ENCODE peak calls at places on chromosomes 3 and 15, in ten cellular contexts. A is body of pancreas, N is ovary, B is pancreas, O is OCI-LY7, W is H1, T is colonic mucosa, K is AG10803, J is dorsolateral prefrontal cortex, L is A549. G is an unnamed sample.

GRCh38 chr3:38117748-38118420 is 19.0 kb downstream of the ACAA1 start:
- DNase-seq in A (peak), N (peak), B (peak), O (peak), W (peak), T (peak), K (peak), J (peak), L (peak), G (peak)

GRCh38 chr3:189834462-189834861 is 203.3 kb downstream of the TP63 start:
- DNase-seq in A (no peak), N (no peak), B (no peak), O (no peak), W (no peak), T (no peak), K (no peak), J (no peak), L (no peak), G (no peak)

GRCh38 chr15:34059946-34060345 is 20.9 kb upstream of the AVEN start:
- DNase-seq in A (no peak), N (no peak), B (no peak), O (no peak), W (no peak), T (no peak), K (no peak), J (no peak), L (no peak), G (no peak)

GRCh38 chr3:72299321-72299802 is 514.4 kb upstream of the PROK2 start:
- DNase-seq in A (no peak), N (no peak), B (no peak), O (no peak), W (no peak), T (no peak), K (peak), J (no peak), L (no peak), G (no peak)

GRCh38 chr3:127786358-127787070 is 35.8 kb downstream of the MGLL start:
- DNase-seq in A (peak), N (peak), B (no peak), O (no peak), W (no peak), T (peak), K (peak), J (peak), L (no peak), G (peak)

GRCh38 chr3:48896991-48897390 is 1.7 kb downstream of the SLC25A20 start:
- DNase-seq in A (no peak), N (no peak), B (no peak), O (no peak), W (no peak), T (no peak), K (peak), J (no peak), L (no peak), G (no peak)

GRCh38 chr3:170222647-170223541 is 670 bp downstream of the PRKCI start:
- DNase-seq in A (peak), N (peak), B (no peak), O (peak), W (peak), T (peak), K (peak), J (no peak), L (peak), G (no peak)

GRCh38 chr3:56251343-56251945 is 216.8 kb downstream of the ERC2 start:
- DNase-seq in A (peak), N (peak), B (no peak), O (peak), W (no peak), T (peak), K (peak), J (no peak), L (peak), G (no peak)

GRCh38 chr3:29065211-29065785 is 215.6 kb upstream of the RBMS3 start:
- DNase-seq in A (peak), N (peak), B (peak), O (no peak), W (no peak), T (no peak), K (peak), J (peak), L (peak), G (peak)

GRCh38 chr3:110180733-110181132 is 843.4 kb upstream of the DPPA4 start:
- DNase-seq in A (peak), N (peak), B (no peak), O (no peak), W (no peak), T (no peak), K (peak), J (no peak), L (no peak), G (no peak)

GRCh38 chr3:44019736-44020135 is 221.9 kb upstream of the TOPAZ1 start:
- DNase-seq in A (no peak), N (no peak), B (no peak), O (no peak), W (no peak), T (no peak), K (no peak), J (no peak), L (no peak), G (no peak)

GRCh38 chr3:48222616-48223513 is at the start of gene CAMP:
- DNase-seq in A (peak), N (peak), B (peak), O (peak), W (no peak), T (peak), K (peak), J (no peak), L (peak), G (peak)

GRCh38 chr15:100891316-100892012 is 11.8 kb downstream of the ALDH1A3 start:
- DNase-seq in A (no peak), N (no peak), B (no peak), O (no peak), W (no peak), T (no peak), K (no peak), J (no peak), L (no peak), G (no peak)

GRCh38 chr3:158267015-158267414 is 157.1 kb downstream of the RSRC1 start:
- DNase-seq in A (no peak), N (no peak), B (no peak), O (peak), W (no peak), T (no peak), K (no peak), J (no peak), L (no peak), G (no peak)

GRCh38 chr3:49911611-49912010 is 7.9 kb upstream of the MST1R start:
- DNase-seq in A (no peak), N (no peak), B (no peak), O (no peak), W (no peak), T (no peak), K (no peak), J (no peak), L (no peak), G (no peak)

GRCh38 chr3:136818191-136818850 is 605 bp upstream of the SLC35G2 start:
- DNase-seq in A (peak), N (peak), B (peak), O (peak), W (peak), T (no peak), K (peak), J (no peak), L (peak), G (no peak)

GRCh38 chr3:172546105-172546504 is 22.9 kb upstream of the TNFSF10 start:
- DNase-seq in A (no peak), N (no peak), B (no peak), O (no peak), W (no peak), T (no peak), K (no peak), J (no peak), L (no peak), G (no peak)

GRCh38 chr15:72532991-72533601 is 59.0 kb downstream of the ARIH1 start:
- DNase-seq in A (peak), N (no peak), B (no peak), O (peak), W (no peak), T (no peak), K (no peak), J (no peak), L (peak), G (no peak)

GRCh38 chr3:172447611-172448579 is at the start of gene GHSR:
- DNase-seq in A (no peak), N (no peak), B (peak), O (no peak), W (no peak), T (no peak), K (no peak), J (no peak), L (no peak), G (no peak)

GRCh38 chr3:5576277-5577011 is 388.9 kb downstream of the EDEM1 start:
- DNase-seq in A (no peak), N (no peak), B (no peak), O (no peak), W (no peak), T (peak), K (no peak), J (no peak), L (no peak), G (peak)

GRCh38 chr15:93483923-93484322 is 394.9 kb upstream of the RGMA start:
- DNase-seq in A (peak), N (no peak), B (no peak), O (no peak), W (no peak), T (no peak), K (no peak), J (no peak), L (no peak), G (no peak)

GRCh38 chr15:38479286-38479685 is 25.4 kb downstream of the FAM98B start:
- DNase-seq in A (no peak), N (no peak), B (no peak), O (no peak), W (no peak), T (no peak), K (peak), J (no peak), L (no peak), G (no peak)

GRCh38 chr3:98532709-98533571 is 1.2 kb downstream of the GPR15 start:
- DNase-seq in A (no peak), N (no peak), B (no peak), O (peak), W (no peak), T (no peak), K (no peak), J (no peak), L (no peak), G (no peak)

GRCh38 chr15:53328341-53328740 is 431.1 kb downstream of the WDR72 start:
- DNase-seq in A (no peak), N (no peak), B (no peak), O (no peak), W (no peak), T (no peak), K (no peak), J (no peak), L (peak), G (no peak)

GRCh38 chr3:196634224-196634623 is 5.3 kb upstream of the NRROS start:
- DNase-seq in A (no peak), N (no peak), B (peak), O (peak), W (no peak), T (no peak), K (no peak), J (no peak), L (no peak), G (no peak)

DNA sequence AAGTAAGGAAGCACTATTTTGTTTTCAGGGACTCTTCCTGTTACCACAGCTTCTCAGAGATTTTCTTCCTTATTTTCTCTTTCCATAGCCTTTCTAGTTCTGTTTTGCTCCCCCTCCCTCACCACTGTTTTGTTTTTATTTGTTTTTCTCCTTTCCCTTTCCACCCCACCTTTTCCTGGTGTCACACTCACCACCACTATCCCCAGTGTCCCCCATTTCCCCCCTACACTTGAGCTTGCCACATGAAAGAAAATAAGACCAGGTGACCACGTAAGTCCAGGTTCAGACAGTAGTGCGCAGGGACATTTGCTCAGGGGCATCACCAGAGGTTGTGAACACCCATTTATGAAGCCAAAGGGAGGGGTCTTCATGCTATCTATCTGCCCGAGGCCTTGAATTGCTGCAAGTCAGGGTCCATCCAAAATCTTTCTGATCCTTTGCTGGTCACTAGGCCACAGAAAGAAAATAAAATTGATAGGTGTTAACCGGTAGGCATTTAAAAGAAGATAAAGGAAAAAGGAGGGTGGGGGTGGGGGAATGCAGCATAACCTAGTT is 1.4 kb upstream of the RFTN1 start:
- DNase-seq in A (no peak), N (no peak), B (no peak), O (no peak), W (no peak), T (no peak), K (no peak), J (no peak), L (no peak), G (no peak)
- H3K4me3 ChIP-seq in A (no peak), N (no peak), B (no peak), O (peak), W (no peak), T (no peak), K (no peak), J (peak), L (no peak), G (no peak)

GRCh38 chr15:78907577-78907976 is 34.9 kb downstream of the MORF4L1 start:
- DNase-seq in A (no peak), N (no peak), B (no peak), O (peak), W (peak), T (no peak), K (no peak), J (no peak), L (no peak), G (no peak)
- TF ChIP-seq CTCF in A (no peak), N (no peak), B (no peak), O (peak), W (peak), T (no peak), K (peak), J (no peak), L (peak), G (no peak)

DNA sequence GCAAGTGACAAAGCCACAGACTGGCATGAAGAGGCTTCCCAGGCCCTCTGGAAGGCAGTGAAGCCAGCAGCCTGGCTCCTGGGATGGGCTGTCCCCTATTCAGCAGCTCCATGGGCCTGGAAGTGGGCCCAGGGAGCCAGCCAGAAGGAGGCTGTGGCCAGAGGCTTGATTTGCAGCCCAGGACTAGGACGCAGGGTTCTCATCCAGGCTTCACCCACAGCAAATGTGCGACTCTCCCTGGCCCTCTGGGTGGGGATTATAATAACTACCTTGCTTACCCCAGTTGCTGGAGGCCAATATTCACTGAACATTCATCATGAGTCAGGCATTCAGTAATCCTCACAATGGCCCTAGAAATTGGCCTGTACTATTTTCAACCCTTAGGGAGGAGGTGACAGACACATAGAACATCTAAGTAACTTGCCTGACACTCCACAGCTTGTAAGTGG is 24.6 kb upstream of the SRP14 start:
- DNase-seq in A (no peak), N (no peak), B (no peak), O (no peak), W (no peak), T (no peak), K (peak), J (no peak), L (peak), G (no peak)
- H3K4me3 ChIP-seq in A (no peak), N (no peak), B (no peak), O (no peak), W (no peak), T (no peak), K (no peak), J (no peak), L (no peak), G (no peak)

DNA sequence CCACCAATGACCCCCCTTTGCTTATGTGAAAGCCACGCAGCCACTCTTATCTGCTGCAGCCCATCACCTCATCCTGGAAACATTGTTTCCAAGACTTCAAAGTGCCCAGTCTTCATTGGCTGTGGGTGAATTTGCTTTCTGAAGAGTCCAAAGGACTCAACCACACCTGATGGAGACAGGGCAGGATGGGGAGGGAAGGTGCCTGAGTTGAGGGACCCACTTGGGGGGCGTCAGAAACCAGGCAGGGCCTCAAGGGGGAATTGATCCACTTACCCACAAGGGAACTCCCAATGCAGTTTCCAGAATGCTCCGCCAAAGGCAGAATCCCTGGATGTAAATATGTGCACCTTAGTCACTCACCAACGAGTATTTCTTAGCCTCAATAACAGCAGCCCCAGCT is 147.9 kb upstream of the ATP2B2 start:
- DNase-seq in A (no peak), N (no peak), B (no peak), O (no peak), W (peak), T (no peak), K (no peak), J (no peak), L (no peak), G (no peak)
- TF ChIP-seq CTCF in A (no peak), N (no peak), B (no peak), O (no peak), W (no peak), T (no peak), K (no peak), J (no peak), L (no peak), G (no peak)

GRCh38 chr15:85840802-85841152 is 46.1 kb upstream of the KLHL25 start:
- DNase-seq in A (no peak), N (no peak), B (no peak), O (no peak), W (no peak), T (no peak), K (no peak), J (no peak), L (no peak), G (no peak)
- H3K4me3 ChIP-seq in A (no peak), N (peak), B (peak), O (no peak), W (no peak), T (peak), K (no peak), J (peak), L (no peak), G (no peak)

DNA sequence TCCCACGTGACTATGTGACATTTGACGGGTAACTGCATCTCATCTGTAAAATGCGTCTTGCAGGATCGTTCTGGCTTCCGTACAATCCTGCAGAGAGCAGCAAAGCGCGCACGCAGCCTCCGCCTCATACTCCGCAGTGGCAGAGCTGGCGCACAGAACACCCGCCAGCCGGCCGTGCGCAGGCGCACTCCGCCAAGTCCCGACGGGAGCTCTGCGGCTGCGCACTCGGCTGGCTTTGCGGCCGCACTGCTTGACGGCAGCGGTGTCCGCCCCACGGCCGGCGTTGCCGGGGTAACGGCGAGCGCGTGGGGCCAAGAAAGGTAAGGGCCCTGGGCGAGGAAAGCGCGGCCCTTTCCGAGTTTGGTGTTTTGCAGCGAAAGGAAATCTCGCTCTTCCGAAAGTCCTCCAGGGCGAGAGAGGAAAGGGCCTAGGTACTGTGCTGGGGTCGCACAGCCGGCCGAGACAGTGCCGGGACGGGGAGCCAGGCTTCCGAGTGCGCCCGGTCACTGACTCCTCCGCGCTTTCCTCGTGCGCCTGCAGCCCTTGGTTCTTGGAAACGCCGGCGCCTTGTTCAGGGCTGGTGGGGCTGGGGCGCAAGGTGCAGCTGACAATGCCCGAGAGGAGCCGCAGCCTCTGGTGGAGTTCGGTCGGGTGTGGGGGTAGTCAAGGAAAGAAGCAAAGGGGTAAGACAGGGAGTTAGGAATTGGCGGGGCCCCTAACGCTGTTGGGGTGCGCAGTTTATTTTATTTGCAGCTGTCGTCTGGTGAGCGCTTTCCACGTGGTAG is at the start of gene TSEN2:
- DNase-seq in A (peak), N (peak), B (peak), O (peak), W (peak), T (peak), K (peak), J (peak), L (peak), G (peak)
- TF ChIP-seq CTCF in A (peak), N (no peak), B (no peak), O (peak), W (no peak), T (no peak), K (peak), J (peak), L (no peak), G (peak)

GRCh38 chr3:107062310-107062709 is 314.9 kb upstream of the CCDC54 start:
- DNase-seq in A (no peak), N (no peak), B (no peak), O (no peak), W (no peak), T (no peak), K (no peak), J (no peak), L (no peak), G (no peak)

GRCh38 chr3:107061466-107061865 is 315.8 kb upstream of the CCDC54 start:
- DNase-seq in A (no peak), N (no peak), B (no peak), O (no peak), W (no peak), T (no peak), K (no peak), J (no peak), L (no peak), G (no peak)

GRCh38 chr3:107062787-107063186 is 314.5 kb upstream of the CCDC54 start:
- DNase-seq in A (no peak), N (no peak), B (no peak), O (no peak), W (no peak), T (no peak), K (peak), J (no peak), L (no peak), G (no peak)

GRCh38 chr3:107064445-107065060 is 312.7 kb upstream of the CCDC54 start:
- DNase-seq in A (peak), N (peak), B (no peak), O (peak), W (peak), T (peak), K (peak), J (peak), L (peak), G (no peak)

GRCh38 chr3:107063351-107063750 is 313.9 kb upstream of the CCDC54 start:
- DNase-seq in A (no peak), N (no peak), B (no peak), O (no peak), W (no peak), T (no peak), K (no peak), J (no peak), L (no peak), G (no peak)
- H3K4me3 ChIP-seq in A (no peak), N (no peak), B (no peak), O (no peak), W (no peak), T (no peak), K (no peak), J (no peak), L (no peak), G (no peak)